ENCODE peak calls at places on chromosome 17, in four cellular contexts. One of them, this sample, is unnamed.

GRCh38 chr17:44875761-44876160 is 23.5 kb downstream of the EFTUD2 start:
- DNase-seq in SK-N-SH: no peak
- DNase-seq in K562: no peak
- DNase-seq in HepG2: no peak
- DNase-seq in this sample: no peak

GRCh38 chr17:69141802-69142472 is at the start of gene ABCA6:
- DNase-seq in SK-N-SH: no peak
- DNase-seq in HepG2: no peak
- DNase-seq in K562: peak
- DNase-seq in this sample: no peak

GRCh38 chr17:69551212-69552010 is 136.9 kb downstream of the MAP2K6 start:
- DNase-seq in SK-N-SH: no peak
- DNase-seq in K562: no peak
- DNase-seq in HepG2: no peak
- DNase-seq in this sample: no peak

GRCh38 chr17:38511126-38512108 is 83.2 kb downstream of the ARHGAP23 start:
- DNase-seq in K562: no peak
- DNase-seq in SK-N-SH: no peak
- DNase-seq in HepG2: no peak
- DNase-seq in this sample: no peak

GRCh38 chr17:78484300-78485159 is 92.7 kb downstream of the DNAH17 start:
- DNase-seq in SK-N-SH: no peak
- DNase-seq in HepG2: no peak
- DNase-seq in K562: peak
- DNase-seq in this sample: peak

GRCh38 chr17:17104494-17104893 is 62.2 kb downstream of the MPRIP start:
- DNase-seq in K562: no peak
- DNase-seq in HepG2: no peak
- DNase-seq in SK-N-SH: no peak
- DNase-seq in this sample: no peak

GRCh38 chr17:77632619-77633018 is 325.9 kb upstream of the TNRC6C start:
- DNase-seq in K562: no peak
- DNase-seq in HepG2: no peak
- DNase-seq in SK-N-SH: no peak
- DNase-seq in this sample: no peak

GRCh38 chr17:70552230-70552981 is 383.1 kb downstream of the KCNJ2 start:
- DNase-seq in HepG2: peak
- DNase-seq in K562: peak
- DNase-seq in SK-N-SH: peak
- DNase-seq in this sample: no peak

GRCh38 chr17:45302649-45303173 is 14.1 kb downstream of the MAP3K14 start:
- DNase-seq in K562: no peak
- DNase-seq in HepG2: no peak
- DNase-seq in SK-N-SH: no peak
- DNase-seq in this sample: no peak

GRCh38 chr17:39660011-39660360 is 5.2 kb upstream of the TCAP start:
- DNase-seq in HepG2: no peak
- DNase-seq in K562: no peak
- DNase-seq in SK-N-SH: no peak
- DNase-seq in this sample: no peak

GRCh38 chr17:17876959-17877547 is 40.3 kb upstream of the SREBF1 start:
- DNase-seq in K562: no peak
- DNase-seq in SK-N-SH: no peak
- DNase-seq in HepG2: no peak
- DNase-seq in this sample: no peak

GRCh38 chr17:8153550-8153956 is 1.3 kb upstream of the PER1 start:
- DNase-seq in HepG2: peak
- DNase-seq in K562: peak
- DNase-seq in SK-N-SH: no peak
- DNase-seq in this sample: no peak

GRCh38 chr17:3773966-3774365 is 27.0 kb downstream of the ITGAE start:
- DNase-seq in HepG2: no peak
- DNase-seq in K562: no peak
- DNase-seq in SK-N-SH: no peak
- DNase-seq in this sample: no peak

GRCh38 chr17:48729335-48730239 is 1.0 kb upstream of the HOXB13 start:
- DNase-seq in HepG2: no peak
- DNase-seq in K562: no peak
- DNase-seq in SK-N-SH: no peak
- DNase-seq in this sample: no peak

GRCh38 chr17:9004132-9004960 is 17.0 kb upstream of the NTN1 start:
- DNase-seq in SK-N-SH: no peak
- DNase-seq in HepG2: no peak
- DNase-seq in K562: no peak
- DNase-seq in this sample: peak

GRCh38 chr17:57735707-57736106 is 9.4 kb downstream of the CCDC182 start:
- DNase-seq in SK-N-SH: peak
- DNase-seq in K562: peak
- DNase-seq in HepG2: peak
- DNase-seq in this sample: peak

GRCh38 chr17:72687941-72688340 is 404.5 kb downstream of the SLC39A11 start:
- DNase-seq in SK-N-SH: no peak
- DNase-seq in HepG2: no peak
- DNase-seq in K562: no peak
- DNase-seq in this sample: no peak

GRCh38 chr17:37187262-37187661 is 188.5 kb upstream of the C17orf78 start:
- DNase-seq in HepG2: no peak
- DNase-seq in K562: no peak
- DNase-seq in SK-N-SH: no peak
- DNase-seq in this sample: no peak

GRCh38 chr17:40552806-40553693 is 12.2 kb downstream of the CCR7 start:
- DNase-seq in SK-N-SH: no peak
- DNase-seq in K562: no peak
- DNase-seq in HepG2: no peak
- DNase-seq in this sample: peak

GRCh38 chr17:35089846-35090193 is 26.3 kb upstream of the RFFL start:
- DNase-seq in K562: peak
- DNase-seq in SK-N-SH: no peak
- DNase-seq in HepG2: peak
- DNase-seq in this sample: no peak

GRCh38 chr17:44557653-44558285 is 485 bp downstream of the FZD2 start:
- DNase-seq in K562: no peak
- DNase-seq in SK-N-SH: peak
- DNase-seq in HepG2: no peak
- DNase-seq in this sample: peak

GRCh38 chr17:50195196-50195865 is 6.1 kb downstream of the COL1A1 start:
- DNase-seq in HepG2: no peak
- DNase-seq in K562: no peak
- DNase-seq in SK-N-SH: no peak
- DNase-seq in this sample: no peak

DNA sequence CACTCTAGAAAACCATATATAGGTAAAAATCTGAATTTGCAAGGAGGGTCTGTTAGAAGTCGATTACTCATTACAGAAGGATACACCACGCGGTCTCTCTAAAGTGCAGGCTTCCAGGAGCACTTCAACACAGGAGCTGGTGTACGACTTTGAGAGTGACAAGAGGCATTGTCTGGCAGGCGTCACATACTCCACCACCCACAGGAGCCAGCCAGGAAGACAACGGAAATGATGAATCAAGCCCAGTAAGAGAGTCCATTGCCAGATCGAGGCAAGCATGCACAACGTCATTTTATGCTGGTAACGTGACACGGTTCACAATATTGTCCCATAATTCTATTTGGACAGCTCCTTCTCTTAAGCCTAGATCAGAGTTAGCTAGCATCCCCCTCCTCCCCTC is 15.0 kb upstream of the CACNG4 start:
- DNase-seq in K562: no peak
- DNase-seq in SK-N-SH: no peak
- DNase-seq in HepG2: no peak
- DNase-seq in this sample: no peak
- TF ChIP-seq FOXJ3 in K562: no peak
- TF ChIP-seq FOXJ3 in SK-N-SH: no peak
- TF ChIP-seq FOXJ3 in HepG2: no peak
- TF ChIP-seq FOXJ3 in this sample: no peak

GRCh38 chr17:80433916-80434666 is 19.1 kb downstream of the ENDOV start:
- DNase-seq in K562: no peak
- DNase-seq in SK-N-SH: no peak
- DNase-seq in HepG2: no peak
- DNase-seq in this sample: no peak
- TF ChIP-seq FOXJ3 in K562: no peak
- TF ChIP-seq FOXJ3 in SK-N-SH: no peak
- TF ChIP-seq FOXJ3 in HepG2: no peak
- TF ChIP-seq FOXJ3 in this sample: no peak

GRCh38 chr17:19315104-19315503 is 47.4 kb downstream of the B9D1 start:
- DNase-seq in K562: no peak
- DNase-seq in SK-N-SH: no peak
- DNase-seq in HepG2: no peak
- DNase-seq in this sample: no peak

GRCh38 chr17:19313066-19313745 is 49.3 kb downstream of the B9D1 start:
- DNase-seq in SK-N-SH: no peak
- DNase-seq in K562: no peak
- DNase-seq in HepG2: no peak
- DNase-seq in this sample: no peak

GRCh38 chr17:19312406-19312805 is 50.1 kb downstream of the B9D1 start:
- DNase-seq in SK-N-SH: no peak
- DNase-seq in K562: no peak
- DNase-seq in HepG2: no peak
- DNase-seq in this sample: no peak

GRCh38 chr17:19311421-19312215 is 50.9 kb downstream of the B9D1 start:
- DNase-seq in K562: no peak
- DNase-seq in SK-N-SH: no peak
- DNase-seq in HepG2: no peak
- DNase-seq in this sample: no peak

DNA sequence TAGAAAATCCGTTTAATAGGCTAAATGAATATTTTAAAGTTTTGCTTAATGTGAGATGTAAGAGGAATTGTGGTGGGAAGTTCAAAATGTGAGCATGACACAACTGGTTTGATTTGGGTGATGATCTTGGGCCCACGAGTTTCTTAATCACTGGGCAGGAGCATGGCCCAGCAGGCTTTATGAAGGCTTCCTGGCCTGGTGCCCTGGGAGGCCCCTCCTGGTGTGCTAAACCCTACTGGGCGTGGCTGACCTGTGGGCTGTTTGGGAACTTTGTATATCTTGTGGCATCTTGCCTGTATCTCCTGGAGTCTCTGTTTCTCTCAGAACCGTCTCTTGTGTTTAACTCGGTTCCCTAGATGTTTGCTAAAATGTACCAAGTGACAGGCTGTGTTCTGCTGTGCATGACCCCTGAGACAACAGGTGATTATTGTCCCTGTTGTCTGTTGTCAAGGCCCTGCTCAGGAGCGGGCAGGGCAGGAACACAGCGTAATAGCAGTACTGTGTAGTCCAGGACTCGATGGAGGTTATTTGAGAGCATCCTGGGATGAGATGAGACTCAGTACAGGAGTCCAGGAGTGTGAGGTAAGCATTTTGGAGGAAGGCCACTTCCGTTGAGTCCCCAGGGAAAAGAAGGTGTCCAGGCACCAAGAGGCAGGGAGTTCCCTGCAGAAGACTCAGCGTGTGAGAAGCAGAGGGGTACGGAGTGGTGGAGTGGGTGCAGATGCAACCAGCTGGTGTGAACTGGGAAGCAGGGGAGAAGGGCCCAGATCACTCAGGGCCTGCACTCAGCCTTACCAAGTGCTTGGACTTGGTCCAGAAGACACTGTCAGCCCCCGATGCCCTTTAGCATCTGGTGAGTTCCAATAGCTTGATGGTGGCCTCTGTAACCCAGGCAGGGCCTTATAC is 48.5 kb downstream of the B9D1 start:
- DNase-seq in K562: peak
- DNase-seq in HepG2: no peak
- DNase-seq in SK-N-SH: no peak
- DNase-seq in this sample: no peak
- TF ChIP-seq FOXJ3 in K562: no peak
- TF ChIP-seq FOXJ3 in HepG2: no peak
- TF ChIP-seq FOXJ3 in SK-N-SH: no peak
- TF ChIP-seq FOXJ3 in this sample: no peak

DNA sequence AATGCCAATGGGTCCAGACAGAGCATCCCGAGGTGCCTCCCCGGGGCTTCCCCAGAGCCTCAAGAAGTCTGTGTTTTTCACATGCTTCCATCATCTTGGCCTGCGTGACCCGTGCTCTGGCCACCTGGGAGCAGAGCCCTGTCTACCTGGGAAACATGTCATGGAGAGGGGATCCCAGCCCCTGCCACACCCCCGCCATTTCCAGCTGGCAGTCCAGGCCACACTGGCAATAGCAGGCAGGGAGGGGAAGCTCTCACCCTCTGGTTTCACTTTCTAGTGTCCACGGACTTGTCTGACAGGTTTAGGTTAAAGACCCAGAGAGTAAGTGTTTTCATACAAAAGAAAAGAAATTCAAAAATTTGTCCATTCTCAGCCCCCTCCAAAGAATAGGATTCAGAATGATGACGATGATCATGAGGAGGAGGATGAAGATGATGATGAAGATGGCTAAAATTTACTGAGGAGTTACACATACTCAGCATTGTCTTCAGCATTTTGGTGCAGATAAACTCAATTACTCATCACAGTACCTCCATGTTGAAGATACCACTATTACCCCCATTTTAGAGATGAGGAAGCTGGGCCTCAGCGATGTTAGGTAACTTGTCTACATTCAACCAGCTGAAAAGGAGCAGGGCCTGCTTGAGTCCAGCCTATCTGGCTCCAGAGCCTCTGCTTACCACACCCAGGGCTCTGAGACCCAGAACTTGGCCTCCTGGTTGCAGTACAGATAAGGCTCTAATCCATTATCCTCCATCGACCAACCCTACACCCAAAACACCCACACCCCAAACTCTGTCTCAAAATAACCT is 9.2 kb downstream of the SMIM5 start:
- DNase-seq in HepG2: no peak
- DNase-seq in SK-N-SH: no peak
- DNase-seq in K562: peak
- DNase-seq in this sample: no peak
- TF ChIP-seq FOXJ3 in HepG2: no peak
- TF ChIP-seq FOXJ3 in SK-N-SH: no peak
- TF ChIP-seq FOXJ3 in K562: no peak
- TF ChIP-seq FOXJ3 in this sample: no peak

GRCh38 chr17:32266389-32267269 is 997 bp downstream of the RHBDL3 start:
- DNase-seq in SK-N-SH: peak
- DNase-seq in K562: no peak
- DNase-seq in HepG2: no peak
- DNase-seq in this sample: peak
- TF ChIP-seq FOXJ3 in SK-N-SH: no peak
- TF ChIP-seq FOXJ3 in K562: no peak
- TF ChIP-seq FOXJ3 in HepG2: no peak
- TF ChIP-seq FOXJ3 in this sample: no peak

This sample was measured in WTC11.